ENCODE peak calls at places on chromosomes 4 and X, in six cellular contexts. One of them, this sample, is unnamed.

GRCh38 chrX:139508099-139508498 is 22.4 kb upstream of the F9 start:
- DNase-seq in esophagus squamous epithelium: no peak
- DNase-seq in NCI-H1436: no peak
- DNase-seq in glutamatergic neuron: no peak
- DNase-seq in HEK293T: no peak
- DNase-seq in fibroblast of lung: no peak
- DNase-seq in this sample: no peak

GRCh38 chr4:161428180-161428965 is 735.4 kb downstream of the FSTL5 start:
- DNase-seq in esophagus squamous epithelium: no peak
- DNase-seq in NCI-H1436: no peak
- DNase-seq in glutamatergic neuron: no peak
- DNase-seq in HEK293T: no peak
- DNase-seq in fibroblast of lung: no peak
- DNase-seq in this sample: no peak

GRCh38 chrX:153635788-153636668 is 11.0 kb upstream of the DUSP9 start:
- DNase-seq in esophagus squamous epithelium: no peak
- DNase-seq in NCI-H1436: no peak
- DNase-seq in glutamatergic neuron: peak
- DNase-seq in HEK293T: peak
- DNase-seq in fibroblast of lung: no peak
- DNase-seq in this sample: no peak

GRCh38 chr4:144648042-144648441 is 2.1 kb downstream of the HHIP start:
- DNase-seq in esophagus squamous epithelium: no peak
- DNase-seq in NCI-H1436: no peak
- DNase-seq in glutamatergic neuron: no peak
- DNase-seq in HEK293T: no peak
- DNase-seq in fibroblast of lung: no peak
- DNase-seq in this sample: no peak

GRCh38 chr4:2284934-2285664 is 23.2 kb upstream of the MXD4 start:
- DNase-seq in esophagus squamous epithelium: no peak
- DNase-seq in NCI-H1436: no peak
- DNase-seq in glutamatergic neuron: no peak
- DNase-seq in HEK293T: no peak
- DNase-seq in fibroblast of lung: peak
- DNase-seq in this sample: no peak

GRCh38 chr4:54998991-54999390 is 126.4 kb downstream of the KDR start:
- DNase-seq in esophagus squamous epithelium: no peak
- DNase-seq in NCI-H1436: no peak
- DNase-seq in glutamatergic neuron: no peak
- DNase-seq in HEK293T: no peak
- DNase-seq in fibroblast of lung: peak
- DNase-seq in this sample: no peak

GRCh38 chr4:74418063-74418670 is 26.8 kb upstream of the AREG start:
- DNase-seq in esophagus squamous epithelium: no peak
- DNase-seq in NCI-H1436: no peak
- DNase-seq in glutamatergic neuron: no peak
- DNase-seq in HEK293T: no peak
- DNase-seq in fibroblast of lung: peak
- DNase-seq in this sample: no peak

GRCh38 chr4:158538176-158538575 is 16.5 kb downstream of the RXFP1 start:
- DNase-seq in esophagus squamous epithelium: no peak
- DNase-seq in NCI-H1436: no peak
- DNase-seq in glutamatergic neuron: no peak
- DNase-seq in HEK293T: no peak
- DNase-seq in fibroblast of lung: peak
- DNase-seq in this sample: no peak

GRCh38 chr4:159227984-159228383 is 125.1 kb downstream of the RAPGEF2 start:
- DNase-seq in esophagus squamous epithelium: no peak
- DNase-seq in NCI-H1436: no peak
- DNase-seq in glutamatergic neuron: no peak
- DNase-seq in HEK293T: no peak
- DNase-seq in fibroblast of lung: peak
- DNase-seq in this sample: peak

GRCh38 chr4:48651869-48652447 is 128.1 kb downstream of the FRYL start:
- DNase-seq in esophagus squamous epithelium: no peak
- DNase-seq in NCI-H1436: no peak
- DNase-seq in glutamatergic neuron: no peak
- DNase-seq in HEK293T: no peak
- DNase-seq in fibroblast of lung: peak
- DNase-seq in this sample: no peak

GRCh38 chr4:157713342-157713741 is 459.5 kb downstream of the GASK1B start:
- DNase-seq in esophagus squamous epithelium: no peak
- DNase-seq in NCI-H1436: no peak
- DNase-seq in glutamatergic neuron: peak
- DNase-seq in HEK293T: no peak
- DNase-seq in fibroblast of lung: no peak
- DNase-seq in this sample: no peak

GRCh38 chr4:175850240-175850639 is 38.2 kb upstream of the GPM6A start:
- DNase-seq in esophagus squamous epithelium: no peak
- DNase-seq in NCI-H1436: no peak
- DNase-seq in glutamatergic neuron: no peak
- DNase-seq in HEK293T: no peak
- DNase-seq in fibroblast of lung: no peak
- DNase-seq in this sample: no peak

GRCh38 chr4:127425911-127426310 is 206.8 kb upstream of the INTU start:
- DNase-seq in esophagus squamous epithelium: no peak
- DNase-seq in NCI-H1436: no peak
- DNase-seq in glutamatergic neuron: no peak
- DNase-seq in HEK293T: no peak
- DNase-seq in fibroblast of lung: no peak
- DNase-seq in this sample: no peak

GRCh38 chrX:105648732-105649131 is 173.6 kb upstream of the NRK start:
- DNase-seq in esophagus squamous epithelium: no peak
- DNase-seq in NCI-H1436: no peak
- DNase-seq in glutamatergic neuron: no peak
- DNase-seq in HEK293T: no peak
- DNase-seq in fibroblast of lung: no peak
- DNase-seq in this sample: no peak

GRCh38 chr4:1421650-1422049 is 15.4 kb upstream of the NKX1-1 start:
- DNase-seq in esophagus squamous epithelium: no peak
- DNase-seq in NCI-H1436: no peak
- DNase-seq in glutamatergic neuron: no peak
- DNase-seq in HEK293T: no peak
- DNase-seq in fibroblast of lung: no peak
- DNase-seq in this sample: no peak

GRCh38 chrX:69369999-69370398 is 134.1 kb upstream of the NALF2 start:
- DNase-seq in esophagus squamous epithelium: no peak
- DNase-seq in NCI-H1436: no peak
- DNase-seq in glutamatergic neuron: no peak
- DNase-seq in HEK293T: no peak
- DNase-seq in fibroblast of lung: no peak
- DNase-seq in this sample: no peak

GRCh38 chr4:36243355-36244256 is 708 bp downstream of the ARAP2 start:
- DNase-seq in esophagus squamous epithelium: peak
- DNase-seq in NCI-H1436: no peak
- DNase-seq in glutamatergic neuron: peak
- DNase-seq in HEK293T: peak
- DNase-seq in fibroblast of lung: peak
- DNase-seq in this sample: no peak

GRCh38 chr4:98232202-98232601 is 29.0 kb upstream of the RAP1GDS1 start:
- DNase-seq in esophagus squamous epithelium: no peak
- DNase-seq in NCI-H1436: no peak
- DNase-seq in glutamatergic neuron: no peak
- DNase-seq in HEK293T: no peak
- DNase-seq in fibroblast of lung: no peak
- DNase-seq in this sample: no peak

GRCh38 chrX:40207626-40208025 is 109.9 kb upstream of the BCOR start:
- DNase-seq in esophagus squamous epithelium: peak
- DNase-seq in NCI-H1436: no peak
- DNase-seq in glutamatergic neuron: no peak
- DNase-seq in HEK293T: no peak
- DNase-seq in fibroblast of lung: peak
- DNase-seq in this sample: no peak

GRCh38 chr4:37826282-37827029 is at the start of gene PGM2:
- DNase-seq in esophagus squamous epithelium: peak
- DNase-seq in NCI-H1436: peak
- DNase-seq in glutamatergic neuron: peak
- DNase-seq in HEK293T: peak
- DNase-seq in fibroblast of lung: peak
- DNase-seq in this sample: peak

GRCh38 chr4:5979981-5980380 is 38.2 kb downstream of the C4orf50 start:
- DNase-seq in esophagus squamous epithelium: no peak
- DNase-seq in NCI-H1436: peak
- DNase-seq in glutamatergic neuron: peak
- DNase-seq in HEK293T: peak
- DNase-seq in fibroblast of lung: peak
- DNase-seq in this sample: peak

GRCh38 chr4:10023806-10024205 is 2.5 kb upstream of the SLC2A9 start:
- DNase-seq in esophagus squamous epithelium: no peak
- DNase-seq in NCI-H1436: no peak
- DNase-seq in glutamatergic neuron: no peak
- DNase-seq in HEK293T: no peak
- DNase-seq in fibroblast of lung: no peak
- DNase-seq in this sample: no peak

GRCh38 chrX:103407776-103408175 is 31.4 kb downstream of the BEX3 start:
- DNase-seq in esophagus squamous epithelium: no peak
- DNase-seq in NCI-H1436: no peak
- DNase-seq in glutamatergic neuron: no peak
- DNase-seq in HEK293T: no peak
- DNase-seq in fibroblast of lung: no peak
- DNase-seq in this sample: no peak

GRCh38 chrX:78658851-78659744 is at the start of gene RTL3:
- DNase-seq in esophagus squamous epithelium: no peak
- DNase-seq in NCI-H1436: no peak
- DNase-seq in glutamatergic neuron: no peak
- DNase-seq in HEK293T: no peak
- DNase-seq in fibroblast of lung: peak
- DNase-seq in this sample: no peak

GRCh38 chr4:187602339-187603092 is 393.1 kb upstream of the ZFP42 start:
- DNase-seq in esophagus squamous epithelium: no peak
- DNase-seq in NCI-H1436: no peak
- DNase-seq in glutamatergic neuron: no peak
- DNase-seq in HEK293T: no peak
- DNase-seq in fibroblast of lung: peak
- DNase-seq in this sample: no peak

GRCh38 chr4:53579826-53580225 is 11.5 kb downstream of the LNX1 start:
- DNase-seq in esophagus squamous epithelium: no peak
- DNase-seq in NCI-H1436: no peak
- DNase-seq in glutamatergic neuron: no peak
- DNase-seq in HEK293T: no peak
- DNase-seq in fibroblast of lung: no peak
- DNase-seq in this sample: no peak

GRCh38 chrX:43964936-43965335 is 8.3 kb downstream of the NDP start:
- DNase-seq in esophagus squamous epithelium: no peak
- DNase-seq in NCI-H1436: no peak
- DNase-seq in glutamatergic neuron: no peak
- DNase-seq in HEK293T: no peak
- DNase-seq in fibroblast of lung: peak
- DNase-seq in this sample: no peak

GRCh38 chrX:152901816-152902501 is 4.1 kb downstream of the ZNF185 start:
- DNase-seq in esophagus squamous epithelium: no peak
- DNase-seq in NCI-H1436: no peak
- DNase-seq in glutamatergic neuron: no peak
- DNase-seq in HEK293T: no peak
- DNase-seq in fibroblast of lung: peak
- DNase-seq in this sample: no peak

GRCh38 chr4:14985843-14986242 is 16.4 kb upstream of the CPEB2 start:
- DNase-seq in esophagus squamous epithelium: no peak
- DNase-seq in NCI-H1436: no peak
- DNase-seq in glutamatergic neuron: no peak
- DNase-seq in HEK293T: no peak
- DNase-seq in fibroblast of lung: no peak
- DNase-seq in this sample: no peak

This sample was measured in nephron progenitor cell.